ENCODE peak calls at places on chromosomes 13 and 19, in five cellular contexts. One of them, this sample, is unnamed.

GRCh38 chr13:74444161-74444571 is 310.0 kb upstream of the KLF12 start:
- DNase-seq in HCT116: no peak
- DNase-seq in GM23338: no peak
- DNase-seq in neural progenitor cell: no peak
- DNase-seq in astrocyte: peak; percentile 53
- DNase-seq in this sample: no peak

GRCh38 chr19:49442354-49442753 is 1.0 kb upstream of the SLC17A7 start:
- DNase-seq in GM23338: peak; percentile 86
- DNase-seq in neural progenitor cell: peak; percentile 67
- DNase-seq in HCT116: no peak
- DNase-seq in astrocyte: no peak
- DNase-seq in this sample: peak; percentile 81

GRCh38 chr13:28741080-28741479 is 22.3 kb upstream of the SLC46A3 start:
- DNase-seq in GM23338: no peak
- DNase-seq in HCT116: no peak
- DNase-seq in neural progenitor cell: no peak
- DNase-seq in astrocyte: no peak
- DNase-seq in this sample: no peak

GRCh38 chr19:39223703-39224279 is 19.7 kb upstream of the SYCN start:
- DNase-seq in HCT116: no peak
- DNase-seq in GM23338: peak; percentile 89
- DNase-seq in neural progenitor cell: peak; percentile 84
- DNase-seq in astrocyte: peak; percentile 12
- DNase-seq in this sample: peak; percentile 33

GRCh38 chr13:111335263-111335662 is 14.8 kb downstream of the TEX29 start:
- DNase-seq in astrocyte: no peak
- DNase-seq in GM23338: no peak
- DNase-seq in neural progenitor cell: no peak
- DNase-seq in HCT116: no peak
- DNase-seq in this sample: no peak

GRCh38 chr19:13790354-13790753 is 4.9 kb upstream of the ZSWIM4 start:
- DNase-seq in astrocyte: peak; percentile 59
- DNase-seq in HCT116: no peak
- DNase-seq in neural progenitor cell: no peak
- DNase-seq in GM23338: no peak
- DNase-seq in this sample: no peak

GRCh38 chr19:28065026-28065425 is 1147.9 kb downstream of the UQCRFS1 start:
- DNase-seq in HCT116: no peak
- DNase-seq in astrocyte: peak; percentile 29
- DNase-seq in GM23338: peak; percentile 24
- DNase-seq in neural progenitor cell: no peak
- DNase-seq in this sample: no peak

GRCh38 chr13:95641961-95642621 is 2.4 kb downstream of the DZIP1 start:
- DNase-seq in astrocyte: peak; percentile 47
- DNase-seq in neural progenitor cell: peak; percentile 80
- DNase-seq in HCT116: no peak
- DNase-seq in GM23338: peak; percentile 87
- DNase-seq in this sample: peak; percentile 12

GRCh38 chr19:43707158-43707712 is 8.6 kb upstream of the IRGC start:
- DNase-seq in GM23338: no peak
- DNase-seq in astrocyte: no peak
- DNase-seq in HCT116: no peak
- DNase-seq in neural progenitor cell: no peak
- DNase-seq in this sample: no peak

GRCh38 chr13:77779461-77780272 is 82.2 kb downstream of the SLAIN1 start:
- DNase-seq in HCT116: peak; percentile 18
- DNase-seq in GM23338: peak; percentile 76
- DNase-seq in astrocyte: peak; percentile 39
- DNase-seq in neural progenitor cell: peak; percentile 69
- DNase-seq in this sample: peak; percentile 78

GRCh38 chr13:105936816-105937215 is 598.6 kb downstream of the EFNB2 start:
- DNase-seq in astrocyte: peak; percentile 21
- DNase-seq in GM23338: no peak
- DNase-seq in neural progenitor cell: no peak
- DNase-seq in HCT116: no peak
- DNase-seq in this sample: no peak

GRCh38 chr19:44142014-44142523 is 715 bp downstream of the ZNF234 start:
- DNase-seq in GM23338: no peak
- DNase-seq in astrocyte: peak; percentile 26
- DNase-seq in HCT116: no peak
- DNase-seq in neural progenitor cell: peak; percentile 18
- DNase-seq in this sample: peak; percentile 17

GRCh38 chr19:49851456-49852259 is 699 bp downstream of the PTOV1 start:
- DNase-seq in HCT116: no peak
- DNase-seq in astrocyte: no peak
- DNase-seq in GM23338: peak; percentile 87
- DNase-seq in neural progenitor cell: peak; percentile 88
- DNase-seq in this sample: peak; percentile 70

GRCh38 chr19:32469796-32470195 is 64.2 kb downstream of the DPY19L3 start:
- DNase-seq in HCT116: no peak
- DNase-seq in astrocyte: no peak
- DNase-seq in neural progenitor cell: no peak
- DNase-seq in GM23338: no peak
- DNase-seq in this sample: no peak

GRCh38 chr13:39637890-39638289 is 17.6 kb upstream of the COG6 start:
- DNase-seq in HCT116: no peak
- DNase-seq in GM23338: no peak
- DNase-seq in astrocyte: no peak
- DNase-seq in neural progenitor cell: no peak
- DNase-seq in this sample: no peak

GRCh38 chr13:98214008-98214643 is 37.1 kb upstream of the RNF113B start:
- DNase-seq in HCT116: no peak
- DNase-seq in astrocyte: peak; percentile 83
- DNase-seq in GM23338: no peak
- DNase-seq in neural progenitor cell: no peak
- DNase-seq in this sample: peak; percentile 85

GRCh38 chr13:106095919-106096318 is 439.5 kb downstream of the EFNB2 start:
- DNase-seq in astrocyte: no peak
- DNase-seq in neural progenitor cell: no peak
- DNase-seq in GM23338: no peak
- DNase-seq in HCT116: no peak
- DNase-seq in this sample: no peak

GRCh38 chr19:52739576-52739975 is 4.7 kb upstream of the ZNF611 start:
- DNase-seq in GM23338: peak; percentile 69
- DNase-seq in HCT116: no peak
- DNase-seq in neural progenitor cell: no peak
- DNase-seq in astrocyte: no peak
- DNase-seq in this sample: no peak

GRCh38 chr13:41365636-41366035 is 54.6 kb downstream of the NAA16 start:
- DNase-seq in astrocyte: peak; percentile 72
- DNase-seq in neural progenitor cell: no peak
- DNase-seq in HCT116: no peak
- DNase-seq in GM23338: no peak
- DNase-seq in this sample: no peak

GRCh38 chr13:21033224-21033855 is 28.0 kb downstream of the LATS2 start:
- DNase-seq in astrocyte: peak; percentile 67
- DNase-seq in GM23338: no peak
- DNase-seq in HCT116: no peak
- DNase-seq in neural progenitor cell: no peak
- DNase-seq in this sample: no peak

GRCh38 chr13:28321751-28322150 is 173.2 kb downstream of the FLT1 start:
- DNase-seq in neural progenitor cell: no peak
- DNase-seq in GM23338: no peak
- DNase-seq in astrocyte: no peak
- DNase-seq in HCT116: no peak
- DNase-seq in this sample: no peak

GRCh38 chr13:100573121-100573520 is 15.5 kb downstream of the GGACT start:
- DNase-seq in astrocyte: peak; percentile 56
- DNase-seq in neural progenitor cell: peak; percentile 85
- DNase-seq in HCT116: peak; percentile 75
- DNase-seq in GM23338: peak; percentile 93
- DNase-seq in this sample: peak; percentile 86

GRCh38 chr13:72805663-72806341 is 23.9 kb downstream of the PIBF1 start:
- DNase-seq in neural progenitor cell: no peak
- DNase-seq in astrocyte: no peak
- DNase-seq in HCT116: no peak
- DNase-seq in GM23338: no peak
- DNase-seq in this sample: peak; percentile 10

GRCh38 chr13:53821632-53822031 is 793.0 kb downstream of the OLFM4 start:
- DNase-seq in HCT116: no peak
- DNase-seq in astrocyte: no peak
- DNase-seq in neural progenitor cell: no peak
- DNase-seq in GM23338: no peak
- DNase-seq in this sample: no peak

GRCh38 chr19:36963262-36963661 is 47.1 kb downstream of the ZNF568 start:
- DNase-seq in GM23338: no peak
- DNase-seq in HCT116: no peak
- DNase-seq in astrocyte: no peak
- DNase-seq in neural progenitor cell: no peak
- DNase-seq in this sample: peak; percentile 2

GRCh38 chr19:35027009-35027408 is 3.3 kb upstream of the SCN1B start:
- DNase-seq in neural progenitor cell: no peak
- DNase-seq in GM23338: no peak
- DNase-seq in HCT116: no peak
- DNase-seq in astrocyte: no peak
- DNase-seq in this sample: no peak

GRCh38 chr19:32017341-32017948 is 328.0 kb upstream of the ZNF507 start:
- DNase-seq in GM23338: no peak
- DNase-seq in HCT116: no peak
- DNase-seq in neural progenitor cell: no peak
- DNase-seq in astrocyte: peak; percentile 71
- DNase-seq in this sample: peak; percentile 4

GRCh38 chr19:2201473-2202148 is 34.5 kb downstream of the PLEKHJ1 start:
- DNase-seq in GM23338: no peak
- DNase-seq in astrocyte: no peak
- DNase-seq in HCT116: no peak
- DNase-seq in neural progenitor cell: no peak
- DNase-seq in this sample: no peak

GRCh38 chr13:47188802-47189201 is 291.9 kb upstream of the HTR2A start:
- DNase-seq in GM23338: no peak
- DNase-seq in astrocyte: peak; percentile 35
- DNase-seq in HCT116: no peak
- DNase-seq in neural progenitor cell: no peak
- DNase-seq in this sample: no peak

GRCh38 chr19:41882568-41883462 is at the start of gene ARHGEF1:
- DNase-seq in GM23338: peak; percentile 62
- DNase-seq in HCT116: no peak
- DNase-seq in astrocyte: no peak
- DNase-seq in neural progenitor cell: peak; percentile 61
- DNase-seq in this sample: peak; percentile 56
- TF ChIP-seq EZH2 in GM23338: peak; percentile 50
- TF ChIP-seq EZH2 in HCT116: no peak
- TF ChIP-seq EZH2 in astrocyte: no peak
- TF ChIP-seq EZH2 in neural progenitor cell: no peak
- TF ChIP-seq EZH2 in this sample: no peak

GRCh38 chr19:18416778-18417249 is 2.4 kb upstream of the SSBP4 start:
- DNase-seq in HCT116: no peak
- DNase-seq in neural progenitor cell: peak; percentile 92
- DNase-seq in astrocyte: peak; percentile 70
- DNase-seq in GM23338: peak; percentile 93
- DNase-seq in this sample: peak; percentile 97

GRCh38 chr19:18408053-18408476 is 10.6 kb upstream of the LRRC25 start:
- DNase-seq in neural progenitor cell: peak; percentile 47
- DNase-seq in HCT116: no peak
- DNase-seq in astrocyte: no peak
- DNase-seq in GM23338: peak; percentile 81
- DNase-seq in this sample: peak; percentile 56

GRCh38 chr19:18415177-18415867 is 3.9 kb upstream of the SSBP4 start:
- DNase-seq in GM23338: no peak
- DNase-seq in HCT116: no peak
- DNase-seq in neural progenitor cell: no peak
- DNase-seq in astrocyte: peak; percentile 25
- DNase-seq in this sample: peak; percentile 99

GRCh38 chr19:18414504-18415176 is 4.6 kb upstream of the SSBP4 start:
- DNase-seq in neural progenitor cell: peak; percentile 1
- DNase-seq in HCT116: no peak
- DNase-seq in GM23338: peak; percentile 45
- DNase-seq in astrocyte: no peak
- DNase-seq in this sample: no peak

GRCh38 chr19:18412610-18413239 is 6.5 kb upstream of the SSBP4 start:
- DNase-seq in astrocyte: no peak
- DNase-seq in GM23338: peak; percentile 30
- DNase-seq in HCT116: no peak
- DNase-seq in neural progenitor cell: peak; percentile 2
- DNase-seq in this sample: no peak
- TF ChIP-seq CTCF in astrocyte: no peak
- TF ChIP-seq CTCF in GM23338: peak; percentile 5
- TF ChIP-seq CTCF in HCT116: no peak
- TF ChIP-seq CTCF in neural progenitor cell: no peak
- TF ChIP-seq CTCF in this sample: no peak

GRCh38 chr19:1000095-1000494 is at the start of gene GRIN3B:
- DNase-seq in GM23338: peak; percentile 90
- DNase-seq in astrocyte: no peak
- DNase-seq in HCT116: peak; percentile 41
- DNase-seq in neural progenitor cell: peak; percentile 90
- DNase-seq in this sample: peak; percentile 81
- TF ChIP-seq EZH2 in GM23338: no peak
- TF ChIP-seq EZH2 in astrocyte: peak; percentile 63
- TF ChIP-seq EZH2 in HCT116: no peak
- TF ChIP-seq EZH2 in neural progenitor cell: peak; percentile 37
- TF ChIP-seq EZH2 in this sample: no peak

DNA sequence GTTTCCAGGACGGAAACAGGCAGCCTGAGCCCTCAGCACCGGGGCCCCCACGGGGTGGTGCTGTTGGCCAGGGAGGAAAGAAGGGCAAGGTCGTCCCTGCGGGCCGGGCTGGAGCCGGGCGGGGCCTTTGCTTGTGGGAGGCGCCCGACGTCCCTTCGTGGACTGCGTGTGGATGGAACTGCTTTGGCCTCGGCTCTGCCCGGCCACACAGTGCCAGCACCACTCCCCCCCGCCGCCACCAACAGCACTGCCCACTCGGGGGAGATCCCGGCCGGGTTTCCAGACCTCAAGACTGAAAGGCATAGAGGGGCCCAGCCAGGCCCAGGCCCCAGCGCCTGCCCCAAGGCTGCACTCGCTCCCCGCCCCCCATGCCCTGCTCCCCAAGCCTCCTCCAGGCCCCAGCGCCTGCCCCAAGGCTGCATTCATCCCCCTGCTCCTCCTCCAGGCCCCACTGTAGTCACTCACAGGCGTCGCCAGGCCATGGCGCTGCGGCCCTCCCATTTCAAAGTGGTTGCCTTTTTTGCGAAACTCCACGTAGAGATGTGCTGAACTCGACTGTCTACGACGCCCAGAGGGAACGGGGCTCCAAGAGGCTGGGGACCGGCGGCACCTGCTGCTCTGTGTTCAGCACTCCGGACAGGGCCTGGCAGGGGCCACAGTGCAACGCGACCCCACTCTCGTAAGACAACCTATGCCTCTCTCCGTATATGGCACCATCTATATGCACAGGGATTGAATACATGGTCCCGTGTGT is 22.5 kb downstream of the C13orf46 start:
- DNase-seq in neural progenitor cell: peak; percentile 70
- DNase-seq in HCT116: peak; percentile 57
- DNase-seq in GM23338: peak; percentile 79
- DNase-seq in astrocyte: no peak
- DNase-seq in this sample: peak; percentile 42
- TF ChIP-seq CTCF in neural progenitor cell: peak; percentile 61
- TF ChIP-seq CTCF in HCT116: peak; percentile 79
- TF ChIP-seq CTCF in GM23338: peak; percentile 46
- TF ChIP-seq CTCF in astrocyte: peak; percentile 24
- TF ChIP-seq CTCF in this sample: peak; percentile 40